ENCODE peak calls at places on chromosomes 5 and 9, in four cellular contexts. F, Z, Q and N are unnamed samples.

GRCh38 chr9:108645520-108645919 is 210.3 kb downstream of the ACTL7B start:
- DNase-seq in F (no peak), Z (no peak), Q (no peak), N (peak)

GRCh38 chr9:126558051-126558665 is 55.6 kb upstream of the LMX1B start:
- DNase-seq in F (no peak), Z (peak), Q (peak), N (peak)

GRCh38 chr5:82346376-82347212 is 68.4 kb upstream of the RPS23 start:
- DNase-seq in F (no peak), Z (no peak), Q (peak), N (no peak)

GRCh38 chr5:128674837-128675446 is 136.9 kb upstream of the FBN2 start:
- DNase-seq in F (peak), Z (peak), Q (no peak), N (peak)

GRCh38 chr9:21710792-21711191 is 91.6 kb upstream of the MTAP start:
- DNase-seq in F (no peak), Z (no peak), Q (no peak), N (no peak)

GRCh38 chr5:157862183-157862851 is 3.4 kb upstream of the CLINT1 start:
- DNase-seq in F (no peak), Z (no peak), Q (no peak), N (no peak)

GRCh38 chr5:141960018-141960417 is 2.0 kb upstream of the PCDH12 start:
- DNase-seq in F (no peak), Z (peak), Q (no peak), N (peak)

GRCh38 chr9:115263731-115264130 is 145.8 kb upstream of the TNC start:
- DNase-seq in F (no peak), Z (no peak), Q (no peak), N (no peak)

GRCh38 chr9:117153021-117153420 is 261.8 kb downstream of the ASTN2 start:
- DNase-seq in F (peak), Z (no peak), Q (no peak), N (peak)

GRCh38 chr9:128180447-128180846 is 10.9 kb downstream of the CIZ1 start:
- DNase-seq in F (no peak), Z (no peak), Q (no peak), N (no peak)

GRCh38 chr9:119302988-119303698 is 66.1 kb downstream of the BRINP1 start:
- DNase-seq in F (no peak), Z (no peak), Q (no peak), N (no peak)

GRCh38 chr5:68279960-68280359 is 64.4 kb downstream of the PIK3R1 start:
- DNase-seq in F (no peak), Z (no peak), Q (no peak), N (no peak)

GRCh38 chr5:143054480-143054941 is 284.3 kb downstream of the ARHGAP26 start:
- DNase-seq in F (no peak), Z (no peak), Q (no peak), N (peak)

GRCh38 chr5:89584339-89584956 is 701.5 kb upstream of the MEF2C start:
- DNase-seq in F (peak), Z (no peak), Q (no peak), N (no peak)

GRCh38 chr9:69130456-69131441 is 43.3 kb upstream of the TJP2 start:
- DNase-seq in F (peak), Z (no peak), Q (peak), N (no peak)

GRCh38 chr5:172901788-172902496 is 57.3 kb upstream of the RPL26L1 start:
- DNase-seq in F (no peak), Z (no peak), Q (no peak), N (no peak)

GRCh38 chr9:86732514-86732913 is 214.8 kb downstream of the GAS1 start:
- DNase-seq in F (peak), Z (no peak), Q (no peak), N (no peak)

GRCh38 chr9:35658894-35659220 is 765 bp downstream of the CCDC107 start:
- DNase-seq in F (no peak), Z (peak), Q (no peak), N (peak)

DNA sequence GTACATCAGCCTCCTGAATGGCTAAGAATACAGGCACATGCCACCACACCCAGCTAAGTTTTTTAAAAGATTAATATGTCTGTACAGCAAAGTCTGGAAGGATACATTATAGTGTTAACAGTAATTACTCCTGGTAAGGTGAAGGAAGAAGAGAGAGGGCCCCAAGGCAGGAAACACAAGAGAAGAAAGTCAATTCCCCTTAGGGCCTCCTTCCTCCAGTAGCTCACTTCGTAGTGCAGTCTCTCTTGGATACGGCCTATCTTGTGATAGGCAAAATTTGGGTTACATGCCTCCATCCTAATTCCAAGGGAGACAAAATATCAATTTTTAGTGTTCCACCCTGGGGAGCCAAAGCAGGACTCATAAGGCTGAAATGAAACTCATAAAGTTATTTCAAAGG is 15.2 kb downstream of the FAM169A start:
- DNase-seq in F (no peak), Z (no peak), Q (no peak), N (no peak)
- H3K4me3 ChIP-seq in F (no peak), Z (no peak), Q (no peak), N (no peak)

GRCh38 chr9:19430201-19430760 is 21.5 kb downstream of the ACER2 start:
- DNase-seq in F (no peak), Z (no peak), Q (no peak), N (no peak)

GRCh38 chr9:19431361-19432171 is 22.8 kb downstream of the ACER2 start:
- DNase-seq in F (no peak), Z (no peak), Q (peak), N (no peak)

GRCh38 chr9:19424176-19424779 is 15.5 kb downstream of the ACER2 start:
- DNase-seq in F (no peak), Z (no peak), Q (no peak), N (no peak)

GRCh38 chr9:19432473-19432872 is 23.7 kb downstream of the ACER2 start:
- DNase-seq in F (no peak), Z (no peak), Q (no peak), N (no peak)

DNA sequence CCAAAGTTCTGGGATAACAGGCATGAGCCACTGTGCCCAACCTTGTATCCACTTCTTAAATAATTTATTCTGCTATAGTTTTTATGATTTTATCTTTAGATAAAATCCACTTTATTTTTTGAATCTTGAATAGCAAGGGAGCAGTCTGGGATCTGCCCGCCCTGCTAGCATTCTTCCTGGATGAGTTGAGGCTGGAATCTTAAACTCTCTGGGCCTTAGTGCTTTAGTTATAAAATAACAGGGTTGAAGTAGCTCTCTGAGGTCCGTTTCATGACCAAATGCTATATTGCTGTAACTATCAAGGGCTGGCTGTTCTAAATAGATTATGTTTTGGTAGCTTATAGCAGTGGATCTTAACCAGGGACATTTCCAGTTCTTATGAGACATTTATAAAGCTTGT is 20.8 kb downstream of the ACER2 start:
- DNase-seq in F (no peak), Z (no peak), Q (no peak), N (no peak)
- H3K4me3 ChIP-seq in F (no peak), Z (no peak), Q (no peak), N (no peak)

GRCh38 chr5:149416977-149417713 is 38.1 kb upstream of the IL17B start:
- DNase-seq in F (peak), Z (no peak), Q (peak), N (no peak)
- H3K4me3 ChIP-seq in F (no peak), Z (no peak), Q (no peak), N (no peak)

GRCh38 chr5:33612386-33612785 is 171.6 kb downstream of the TARS1 start:
- DNase-seq in F (no peak), Z (no peak), Q (no peak), N (no peak)
- H3K4me3 ChIP-seq in F (no peak), Z (no peak), Q (no peak), N (no peak)

DNA sequence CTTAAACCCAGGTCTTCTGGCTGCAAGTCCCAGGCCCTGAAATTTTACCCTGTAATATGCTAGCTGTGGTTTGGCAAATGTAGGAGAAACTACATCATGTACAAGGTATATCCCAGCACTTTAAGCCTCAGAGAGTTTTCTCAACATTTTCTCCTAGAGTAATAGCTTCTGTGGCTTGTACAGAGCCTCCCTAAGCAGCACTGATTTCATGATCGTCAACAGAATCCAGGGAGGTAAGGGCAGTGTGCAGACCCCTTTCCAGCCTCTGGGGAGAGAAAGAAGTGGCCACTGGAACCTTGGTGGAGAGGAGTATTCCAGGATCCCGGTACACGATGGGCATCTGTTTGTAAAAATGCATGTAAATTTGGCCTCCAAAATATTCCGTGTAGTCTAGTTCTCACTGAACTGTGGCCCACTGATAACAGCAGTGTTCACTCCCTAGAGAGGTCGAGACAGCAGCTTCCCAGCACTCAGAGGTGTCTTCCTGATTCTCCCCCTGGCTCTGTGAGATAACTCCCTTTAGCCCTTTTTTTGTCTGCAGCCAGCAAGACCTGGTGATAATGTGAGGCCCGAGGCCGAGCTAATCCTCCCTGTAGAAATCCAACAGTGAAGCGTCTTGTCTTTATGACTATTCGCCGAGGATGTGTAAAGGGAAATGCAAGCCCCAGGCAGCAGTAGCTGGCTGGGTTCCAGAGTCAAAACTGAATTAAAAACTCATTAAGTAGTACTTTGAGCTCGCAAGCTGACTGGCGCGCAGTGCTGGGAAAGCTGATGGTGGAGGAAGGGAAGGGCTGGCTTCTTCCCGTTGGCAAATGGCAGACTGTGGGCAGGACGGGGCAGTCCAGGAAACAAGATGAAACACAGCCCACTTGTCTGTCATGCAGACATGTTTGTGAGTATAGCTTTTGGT is 59.0 kb downstream of the MAP1B start:
- DNase-seq in F (no peak), Z (peak), Q (peak), N (no peak)
- H3K4me3 ChIP-seq in F (no peak), Z (peak), Q (peak), N (no peak)

DNA sequence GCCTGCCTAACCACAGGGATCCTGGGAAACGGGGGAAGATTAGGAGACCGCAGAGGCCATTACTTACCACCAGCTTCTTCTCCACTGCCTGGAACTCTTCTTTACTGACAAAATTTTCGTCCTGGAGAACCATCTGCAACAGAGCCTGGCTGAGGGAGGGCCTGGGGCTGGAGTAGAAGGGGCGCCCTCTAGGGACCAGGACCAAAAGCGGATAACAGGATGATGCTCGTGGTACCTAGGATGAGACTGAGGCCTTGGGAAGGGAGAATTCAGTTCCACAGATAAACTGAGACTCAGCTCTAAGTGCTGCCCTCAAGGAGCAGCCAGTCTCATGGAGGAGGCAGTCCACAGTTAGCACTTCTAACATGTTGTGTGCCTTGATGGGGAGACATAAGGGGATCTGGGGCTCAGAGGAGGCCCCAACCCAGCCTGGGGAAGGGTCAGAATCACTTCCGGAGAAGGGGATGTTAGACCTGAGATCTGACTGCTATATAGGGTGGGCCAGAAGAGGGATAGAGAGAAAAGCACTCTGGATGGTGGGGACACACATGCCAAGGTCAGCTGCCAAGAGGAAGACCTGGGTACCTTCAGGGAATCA is 1.2 kb downstream of the SPATA24 start:
- DNase-seq in F (no peak), Z (peak), Q (no peak), N (peak)
- H3K4me3 ChIP-seq in F (peak), Z (no peak), Q (no peak), N (no peak)

GRCh38 chr5:135028791-135029467 is 5.1 kb downstream of the PITX1 start:
- DNase-seq in F (no peak), Z (peak), Q (no peak), N (no peak)
- H3K4me3 ChIP-seq in F (no peak), Z (no peak), Q (no peak), N (no peak)

DNA sequence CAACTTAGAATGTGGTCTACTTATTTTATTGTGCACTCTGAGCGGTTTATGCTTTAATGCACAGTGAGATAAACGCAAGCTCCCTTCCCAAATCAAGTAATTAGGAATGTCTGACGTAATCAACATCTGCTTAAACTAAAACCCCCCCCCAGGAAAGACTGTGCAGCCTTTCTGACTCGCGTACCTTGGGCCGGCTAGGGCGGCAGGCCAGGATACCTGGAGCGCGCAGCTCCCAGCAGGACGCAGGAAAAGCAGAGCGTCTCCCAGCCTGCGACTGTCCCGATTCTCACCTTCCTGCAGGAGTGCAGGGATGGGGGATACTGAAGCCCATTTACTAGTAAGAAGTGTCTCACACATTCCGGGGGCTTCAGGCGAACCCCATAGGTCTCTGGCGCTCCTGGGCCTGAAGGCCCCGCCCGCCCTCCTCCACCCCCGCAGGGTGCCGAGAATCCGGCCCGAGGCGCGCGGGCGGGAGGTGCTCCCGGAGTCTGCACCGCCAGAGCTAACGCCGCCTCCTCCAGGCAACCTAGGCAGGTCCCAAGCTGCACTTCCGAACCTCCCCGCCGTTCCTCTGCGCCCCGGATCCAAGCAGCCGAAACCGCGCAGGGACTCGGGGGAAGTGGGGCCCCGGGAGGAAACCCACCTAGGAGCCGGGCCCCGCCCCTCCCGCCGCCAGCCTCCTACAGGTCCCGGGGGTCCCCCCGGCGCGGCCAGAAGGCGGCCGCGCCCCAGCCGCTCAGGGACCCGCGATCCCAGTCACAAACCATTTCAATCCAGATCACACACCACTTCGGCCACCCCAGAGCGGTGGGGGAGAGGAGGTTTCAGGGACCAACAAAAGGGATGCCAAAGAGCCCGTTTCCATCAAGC is 1.4 kb downstream of the ROR2 start:
- DNase-seq in F (no peak), Z (peak), Q (no peak), N (peak)
- H3K4me3 ChIP-seq in F (peak), Z (peak), Q (peak), N (peak)